ENCODE peak calls at places on chromosomes 5 and 9, in seven cellular contexts. One of them, this sample, is unnamed.

GRCh38 chr5:97764700-97765099 is 581.7 kb upstream of the RIOK2 start:
- DNase-seq in C1 segment of cervical spinal cord: no peak
- DNase-seq in GM13977: no peak
- DNase-seq in activated CD8-positive, alpha-beta memory T cell treated with anti-CD3 and anti-CD28 coated beads for 24 hours: no peak
- DNase-seq in stimulated activated CD8-positive, alpha-beta memory T cell treated with anti-CD3 and anti-CD28 coated beads, Interleukin-7, amount 100 ng/mL, for 1 hour: no peak
- DNase-seq in stimulated activated CD4-positive, alpha-beta T cell treated with anti-CD3 and anti-CD28 coated beads, Interleukin-4, amount 100 ng/mL, for 1 hour: no peak
- DNase-seq in GM19239: no peak
- DNase-seq in this sample: no peak

GRCh38 chr9:109064963-109065701 is 51.8 kb upstream of the CTNNAL1 start:
- DNase-seq in C1 segment of cervical spinal cord: no peak
- DNase-seq in GM13977: no peak
- DNase-seq in activated CD8-positive, alpha-beta memory T cell treated with anti-CD3 and anti-CD28 coated beads for 24 hours: no peak
- DNase-seq in stimulated activated CD8-positive, alpha-beta memory T cell treated with anti-CD3 and anti-CD28 coated beads, Interleukin-7, amount 100 ng/mL, for 1 hour: no peak
- DNase-seq in stimulated activated CD4-positive, alpha-beta T cell treated with anti-CD3 and anti-CD28 coated beads, Interleukin-4, amount 100 ng/mL, for 1 hour: no peak
- DNase-seq in GM19239: no peak
- DNase-seq in this sample: no peak

GRCh38 chr9:87606921-87607521 is 109.4 kb downstream of the DAPK1 start:
- DNase-seq in C1 segment of cervical spinal cord: no peak
- DNase-seq in GM13977: no peak
- DNase-seq in activated CD8-positive, alpha-beta memory T cell treated with anti-CD3 and anti-CD28 coated beads for 24 hours: no peak
- DNase-seq in stimulated activated CD8-positive, alpha-beta memory T cell treated with anti-CD3 and anti-CD28 coated beads, Interleukin-7, amount 100 ng/mL, for 1 hour: no peak
- DNase-seq in stimulated activated CD4-positive, alpha-beta T cell treated with anti-CD3 and anti-CD28 coated beads, Interleukin-4, amount 100 ng/mL, for 1 hour: no peak
- DNase-seq in GM19239: no peak
- DNase-seq in this sample: no peak

GRCh38 chr9:111851536-111851935 is 45.1 kb upstream of the UGCG start:
- DNase-seq in C1 segment of cervical spinal cord: no peak
- DNase-seq in GM13977: no peak
- DNase-seq in activated CD8-positive, alpha-beta memory T cell treated with anti-CD3 and anti-CD28 coated beads for 24 hours: no peak
- DNase-seq in stimulated activated CD8-positive, alpha-beta memory T cell treated with anti-CD3 and anti-CD28 coated beads, Interleukin-7, amount 100 ng/mL, for 1 hour: no peak
- DNase-seq in stimulated activated CD4-positive, alpha-beta T cell treated with anti-CD3 and anti-CD28 coated beads, Interleukin-4, amount 100 ng/mL, for 1 hour: no peak
- DNase-seq in GM19239: no peak
- DNase-seq in this sample: no peak

GRCh38 chr9:87479801-87480201 is 17.9 kb upstream of the DAPK1 start:
- DNase-seq in C1 segment of cervical spinal cord: peak
- DNase-seq in GM13977: peak
- DNase-seq in activated CD8-positive, alpha-beta memory T cell treated with anti-CD3 and anti-CD28 coated beads for 24 hours: no peak
- DNase-seq in stimulated activated CD8-positive, alpha-beta memory T cell treated with anti-CD3 and anti-CD28 coated beads, Interleukin-7, amount 100 ng/mL, for 1 hour: no peak
- DNase-seq in stimulated activated CD4-positive, alpha-beta T cell treated with anti-CD3 and anti-CD28 coated beads, Interleukin-4, amount 100 ng/mL, for 1 hour: no peak
- DNase-seq in GM19239: peak
- DNase-seq in this sample: no peak

GRCh38 chr9:124462739-124463138 is 12.5 kb downstream of the ADGRD2 start:
- DNase-seq in C1 segment of cervical spinal cord: no peak
- DNase-seq in GM13977: no peak
- DNase-seq in activated CD8-positive, alpha-beta memory T cell treated with anti-CD3 and anti-CD28 coated beads for 24 hours: no peak
- DNase-seq in stimulated activated CD8-positive, alpha-beta memory T cell treated with anti-CD3 and anti-CD28 coated beads, Interleukin-7, amount 100 ng/mL, for 1 hour: no peak
- DNase-seq in stimulated activated CD4-positive, alpha-beta T cell treated with anti-CD3 and anti-CD28 coated beads, Interleukin-4, amount 100 ng/mL, for 1 hour: no peak
- DNase-seq in GM19239: no peak
- DNase-seq in this sample: no peak

GRCh38 chr5:163913548-163913947 is 408.1 kb downstream of the MAT2B start:
- DNase-seq in C1 segment of cervical spinal cord: no peak
- DNase-seq in GM13977: no peak
- DNase-seq in activated CD8-positive, alpha-beta memory T cell treated with anti-CD3 and anti-CD28 coated beads for 24 hours: no peak
- DNase-seq in stimulated activated CD8-positive, alpha-beta memory T cell treated with anti-CD3 and anti-CD28 coated beads, Interleukin-7, amount 100 ng/mL, for 1 hour: no peak
- DNase-seq in stimulated activated CD4-positive, alpha-beta T cell treated with anti-CD3 and anti-CD28 coated beads, Interleukin-4, amount 100 ng/mL, for 1 hour: no peak
- DNase-seq in GM19239: no peak
- DNase-seq in this sample: no peak

GRCh38 chr5:61352612-61353156 is 20.6 kb downstream of the ZSWIM6 start:
- DNase-seq in C1 segment of cervical spinal cord: no peak
- DNase-seq in GM13977: no peak
- DNase-seq in activated CD8-positive, alpha-beta memory T cell treated with anti-CD3 and anti-CD28 coated beads for 24 hours: no peak
- DNase-seq in stimulated activated CD8-positive, alpha-beta memory T cell treated with anti-CD3 and anti-CD28 coated beads, Interleukin-7, amount 100 ng/mL, for 1 hour: no peak
- DNase-seq in stimulated activated CD4-positive, alpha-beta T cell treated with anti-CD3 and anti-CD28 coated beads, Interleukin-4, amount 100 ng/mL, for 1 hour: no peak
- DNase-seq in GM19239: no peak
- DNase-seq in this sample: no peak

GRCh38 chr5:96968074-96968473 is 32.2 kb downstream of the LNPEP start:
- DNase-seq in C1 segment of cervical spinal cord: no peak
- DNase-seq in GM13977: no peak
- DNase-seq in activated CD8-positive, alpha-beta memory T cell treated with anti-CD3 and anti-CD28 coated beads for 24 hours: no peak
- DNase-seq in stimulated activated CD8-positive, alpha-beta memory T cell treated with anti-CD3 and anti-CD28 coated beads, Interleukin-7, amount 100 ng/mL, for 1 hour: no peak
- DNase-seq in stimulated activated CD4-positive, alpha-beta T cell treated with anti-CD3 and anti-CD28 coated beads, Interleukin-4, amount 100 ng/mL, for 1 hour: no peak
- DNase-seq in GM19239: no peak
- DNase-seq in this sample: no peak

GRCh38 chr5:135821802-135822201 is 12.7 kb upstream of the SLC25A48 start:
- DNase-seq in C1 segment of cervical spinal cord: no peak
- DNase-seq in GM13977: peak
- DNase-seq in activated CD8-positive, alpha-beta memory T cell treated with anti-CD3 and anti-CD28 coated beads for 24 hours: no peak
- DNase-seq in stimulated activated CD8-positive, alpha-beta memory T cell treated with anti-CD3 and anti-CD28 coated beads, Interleukin-7, amount 100 ng/mL, for 1 hour: no peak
- DNase-seq in stimulated activated CD4-positive, alpha-beta T cell treated with anti-CD3 and anti-CD28 coated beads, Interleukin-4, amount 100 ng/mL, for 1 hour: no peak
- DNase-seq in GM19239: no peak
- DNase-seq in this sample: no peak

GRCh38 chr5:138275379-138275782 is 960 bp upstream of the GFRA3 start:
- DNase-seq in C1 segment of cervical spinal cord: no peak
- DNase-seq in GM13977: no peak
- DNase-seq in activated CD8-positive, alpha-beta memory T cell treated with anti-CD3 and anti-CD28 coated beads for 24 hours: no peak
- DNase-seq in stimulated activated CD8-positive, alpha-beta memory T cell treated with anti-CD3 and anti-CD28 coated beads, Interleukin-7, amount 100 ng/mL, for 1 hour: no peak
- DNase-seq in stimulated activated CD4-positive, alpha-beta T cell treated with anti-CD3 and anti-CD28 coated beads, Interleukin-4, amount 100 ng/mL, for 1 hour: no peak
- DNase-seq in GM19239: no peak
- DNase-seq in this sample: no peak

GRCh38 chr5:14357441-14357840 is 214.3 kb downstream of the TRIO start:
- DNase-seq in C1 segment of cervical spinal cord: no peak
- DNase-seq in GM13977: no peak
- DNase-seq in activated CD8-positive, alpha-beta memory T cell treated with anti-CD3 and anti-CD28 coated beads for 24 hours: no peak
- DNase-seq in stimulated activated CD8-positive, alpha-beta memory T cell treated with anti-CD3 and anti-CD28 coated beads, Interleukin-7, amount 100 ng/mL, for 1 hour: no peak
- DNase-seq in stimulated activated CD4-positive, alpha-beta T cell treated with anti-CD3 and anti-CD28 coated beads, Interleukin-4, amount 100 ng/mL, for 1 hour: no peak
- DNase-seq in GM19239: no peak
- DNase-seq in this sample: no peak

GRCh38 chr5:55432549-55432948 is 102.2 kb downstream of the PLPP1 start:
- DNase-seq in C1 segment of cervical spinal cord: no peak
- DNase-seq in GM13977: no peak
- DNase-seq in activated CD8-positive, alpha-beta memory T cell treated with anti-CD3 and anti-CD28 coated beads for 24 hours: no peak
- DNase-seq in stimulated activated CD8-positive, alpha-beta memory T cell treated with anti-CD3 and anti-CD28 coated beads, Interleukin-7, amount 100 ng/mL, for 1 hour: no peak
- DNase-seq in stimulated activated CD4-positive, alpha-beta T cell treated with anti-CD3 and anti-CD28 coated beads, Interleukin-4, amount 100 ng/mL, for 1 hour: no peak
- DNase-seq in GM19239: no peak
- DNase-seq in this sample: no peak

GRCh38 chr9:129995409-129996160 is 47.4 kb downstream of the FNBP1 start:
- DNase-seq in C1 segment of cervical spinal cord: peak
- DNase-seq in GM13977: no peak
- DNase-seq in activated CD8-positive, alpha-beta memory T cell treated with anti-CD3 and anti-CD28 coated beads for 24 hours: no peak
- DNase-seq in stimulated activated CD8-positive, alpha-beta memory T cell treated with anti-CD3 and anti-CD28 coated beads, Interleukin-7, amount 100 ng/mL, for 1 hour: no peak
- DNase-seq in stimulated activated CD4-positive, alpha-beta T cell treated with anti-CD3 and anti-CD28 coated beads, Interleukin-4, amount 100 ng/mL, for 1 hour: no peak
- DNase-seq in GM19239: no peak
- DNase-seq in this sample: no peak

GRCh38 chr5:16773990-16774389 is 157.2 kb upstream of the RETREG1 start:
- DNase-seq in C1 segment of cervical spinal cord: no peak
- DNase-seq in GM13977: no peak
- DNase-seq in activated CD8-positive, alpha-beta memory T cell treated with anti-CD3 and anti-CD28 coated beads for 24 hours: no peak
- DNase-seq in stimulated activated CD8-positive, alpha-beta memory T cell treated with anti-CD3 and anti-CD28 coated beads, Interleukin-7, amount 100 ng/mL, for 1 hour: no peak
- DNase-seq in stimulated activated CD4-positive, alpha-beta T cell treated with anti-CD3 and anti-CD28 coated beads, Interleukin-4, amount 100 ng/mL, for 1 hour: no peak
- DNase-seq in GM19239: no peak
- DNase-seq in this sample: no peak

GRCh38 chr9:122263699-122264349 is 816 bp downstream of the RBM18 start:
- DNase-seq in C1 segment of cervical spinal cord: no peak
- DNase-seq in GM13977: no peak
- DNase-seq in activated CD8-positive, alpha-beta memory T cell treated with anti-CD3 and anti-CD28 coated beads for 24 hours: no peak
- DNase-seq in stimulated activated CD8-positive, alpha-beta memory T cell treated with anti-CD3 and anti-CD28 coated beads, Interleukin-7, amount 100 ng/mL, for 1 hour: no peak
- DNase-seq in stimulated activated CD4-positive, alpha-beta T cell treated with anti-CD3 and anti-CD28 coated beads, Interleukin-4, amount 100 ng/mL, for 1 hour: no peak
- DNase-seq in GM19239: no peak
- DNase-seq in this sample: no peak

GRCh38 chr5:154475613-154476342 is 2.2 kb downstream of the HAND1 start:
- DNase-seq in C1 segment of cervical spinal cord: no peak
- DNase-seq in GM13977: no peak
- DNase-seq in activated CD8-positive, alpha-beta memory T cell treated with anti-CD3 and anti-CD28 coated beads for 24 hours: peak
- DNase-seq in stimulated activated CD8-positive, alpha-beta memory T cell treated with anti-CD3 and anti-CD28 coated beads, Interleukin-7, amount 100 ng/mL, for 1 hour: no peak
- DNase-seq in stimulated activated CD4-positive, alpha-beta T cell treated with anti-CD3 and anti-CD28 coated beads, Interleukin-4, amount 100 ng/mL, for 1 hour: no peak
- DNase-seq in GM19239: no peak
- DNase-seq in this sample: no peak

GRCh38 chr9:121399883-121400607 is 30.0 kb upstream of the STOM start:
- DNase-seq in C1 segment of cervical spinal cord: no peak
- DNase-seq in GM13977: peak
- DNase-seq in activated CD8-positive, alpha-beta memory T cell treated with anti-CD3 and anti-CD28 coated beads for 24 hours: no peak
- DNase-seq in stimulated activated CD8-positive, alpha-beta memory T cell treated with anti-CD3 and anti-CD28 coated beads, Interleukin-7, amount 100 ng/mL, for 1 hour: no peak
- DNase-seq in stimulated activated CD4-positive, alpha-beta T cell treated with anti-CD3 and anti-CD28 coated beads, Interleukin-4, amount 100 ng/mL, for 1 hour: no peak
- DNase-seq in GM19239: peak
- DNase-seq in this sample: no peak

GRCh38 chr9:36100532-36100931 is 36.0 kb upstream of the GLIPR2 start:
- DNase-seq in C1 segment of cervical spinal cord: no peak
- DNase-seq in GM13977: no peak
- DNase-seq in activated CD8-positive, alpha-beta memory T cell treated with anti-CD3 and anti-CD28 coated beads for 24 hours: no peak
- DNase-seq in stimulated activated CD8-positive, alpha-beta memory T cell treated with anti-CD3 and anti-CD28 coated beads, Interleukin-7, amount 100 ng/mL, for 1 hour: no peak
- DNase-seq in stimulated activated CD4-positive, alpha-beta T cell treated with anti-CD3 and anti-CD28 coated beads, Interleukin-4, amount 100 ng/mL, for 1 hour: no peak
- DNase-seq in GM19239: no peak
- DNase-seq in this sample: no peak

GRCh38 chr5:8229551-8229950 is 360.6 kb downstream of the MTRR start:
- DNase-seq in C1 segment of cervical spinal cord: no peak
- DNase-seq in GM13977: no peak
- DNase-seq in activated CD8-positive, alpha-beta memory T cell treated with anti-CD3 and anti-CD28 coated beads for 24 hours: no peak
- DNase-seq in stimulated activated CD8-positive, alpha-beta memory T cell treated with anti-CD3 and anti-CD28 coated beads, Interleukin-7, amount 100 ng/mL, for 1 hour: no peak
- DNase-seq in stimulated activated CD4-positive, alpha-beta T cell treated with anti-CD3 and anti-CD28 coated beads, Interleukin-4, amount 100 ng/mL, for 1 hour: no peak
- DNase-seq in GM19239: no peak
- DNase-seq in this sample: no peak

GRCh38 chr5:34054330-34054729 is 11.3 kb upstream of the C1QTNF3 start:
- DNase-seq in C1 segment of cervical spinal cord: no peak
- DNase-seq in GM13977: no peak
- DNase-seq in activated CD8-positive, alpha-beta memory T cell treated with anti-CD3 and anti-CD28 coated beads for 24 hours: no peak
- DNase-seq in stimulated activated CD8-positive, alpha-beta memory T cell treated with anti-CD3 and anti-CD28 coated beads, Interleukin-7, amount 100 ng/mL, for 1 hour: no peak
- DNase-seq in stimulated activated CD4-positive, alpha-beta T cell treated with anti-CD3 and anti-CD28 coated beads, Interleukin-4, amount 100 ng/mL, for 1 hour: no peak
- DNase-seq in GM19239: no peak
- DNase-seq in this sample: no peak

GRCh38 chr9:122366074-122366672 is 4.7 kb upstream of the PTGS1 start:
- DNase-seq in C1 segment of cervical spinal cord: no peak
- DNase-seq in GM13977: no peak
- DNase-seq in activated CD8-positive, alpha-beta memory T cell treated with anti-CD3 and anti-CD28 coated beads for 24 hours: no peak
- DNase-seq in stimulated activated CD8-positive, alpha-beta memory T cell treated with anti-CD3 and anti-CD28 coated beads, Interleukin-7, amount 100 ng/mL, for 1 hour: no peak
- DNase-seq in stimulated activated CD4-positive, alpha-beta T cell treated with anti-CD3 and anti-CD28 coated beads, Interleukin-4, amount 100 ng/mL, for 1 hour: no peak
- DNase-seq in GM19239: no peak
- DNase-seq in this sample: no peak

GRCh38 chr9:135088348-135088978 is 995 bp downstream of the OLFM1 start:
- DNase-seq in C1 segment of cervical spinal cord: no peak
- DNase-seq in GM13977: no peak
- DNase-seq in activated CD8-positive, alpha-beta memory T cell treated with anti-CD3 and anti-CD28 coated beads for 24 hours: no peak
- DNase-seq in stimulated activated CD8-positive, alpha-beta memory T cell treated with anti-CD3 and anti-CD28 coated beads, Interleukin-7, amount 100 ng/mL, for 1 hour: no peak
- DNase-seq in stimulated activated CD4-positive, alpha-beta T cell treated with anti-CD3 and anti-CD28 coated beads, Interleukin-4, amount 100 ng/mL, for 1 hour: no peak
- DNase-seq in GM19239: no peak
- DNase-seq in this sample: no peak

GRCh38 chr9:33220681-33221567 is 19.0 kb upstream of the SPINK4 start:
- DNase-seq in C1 segment of cervical spinal cord: no peak
- DNase-seq in GM13977: no peak
- DNase-seq in activated CD8-positive, alpha-beta memory T cell treated with anti-CD3 and anti-CD28 coated beads for 24 hours: no peak
- DNase-seq in stimulated activated CD8-positive, alpha-beta memory T cell treated with anti-CD3 and anti-CD28 coated beads, Interleukin-7, amount 100 ng/mL, for 1 hour: no peak
- DNase-seq in stimulated activated CD4-positive, alpha-beta T cell treated with anti-CD3 and anti-CD28 coated beads, Interleukin-4, amount 100 ng/mL, for 1 hour: no peak
- DNase-seq in GM19239: no peak
- DNase-seq in this sample: no peak

GRCh38 chr9:5269249-5269715 is 35.2 kb downstream of the RLN2 start:
- DNase-seq in C1 segment of cervical spinal cord: no peak
- DNase-seq in GM13977: no peak
- DNase-seq in activated CD8-positive, alpha-beta memory T cell treated with anti-CD3 and anti-CD28 coated beads for 24 hours: no peak
- DNase-seq in stimulated activated CD8-positive, alpha-beta memory T cell treated with anti-CD3 and anti-CD28 coated beads, Interleukin-7, amount 100 ng/mL, for 1 hour: no peak
- DNase-seq in stimulated activated CD4-positive, alpha-beta T cell treated with anti-CD3 and anti-CD28 coated beads, Interleukin-4, amount 100 ng/mL, for 1 hour: no peak
- DNase-seq in GM19239: no peak
- DNase-seq in this sample: no peak

GRCh38 chr9:132797861-132798659 is 80.0 kb downstream of the AK8 start:
- DNase-seq in C1 segment of cervical spinal cord: no peak
- DNase-seq in GM13977: no peak
- DNase-seq in activated CD8-positive, alpha-beta memory T cell treated with anti-CD3 and anti-CD28 coated beads for 24 hours: peak
- DNase-seq in stimulated activated CD8-positive, alpha-beta memory T cell treated with anti-CD3 and anti-CD28 coated beads, Interleukin-7, amount 100 ng/mL, for 1 hour: no peak
- DNase-seq in stimulated activated CD4-positive, alpha-beta T cell treated with anti-CD3 and anti-CD28 coated beads, Interleukin-4, amount 100 ng/mL, for 1 hour: no peak
- DNase-seq in GM19239: no peak
- DNase-seq in this sample: peak

GRCh38 chr5:11619339-11620028 is 284.8 kb downstream of the CTNND2 start:
- DNase-seq in C1 segment of cervical spinal cord: no peak
- DNase-seq in GM13977: no peak
- DNase-seq in activated CD8-positive, alpha-beta memory T cell treated with anti-CD3 and anti-CD28 coated beads for 24 hours: no peak
- DNase-seq in stimulated activated CD8-positive, alpha-beta memory T cell treated with anti-CD3 and anti-CD28 coated beads, Interleukin-7, amount 100 ng/mL, for 1 hour: no peak
- DNase-seq in stimulated activated CD4-positive, alpha-beta T cell treated with anti-CD3 and anti-CD28 coated beads, Interleukin-4, amount 100 ng/mL, for 1 hour: no peak
- DNase-seq in GM19239: no peak
- DNase-seq in this sample: no peak

GRCh38 chr5:16808936-16809815 is 126.9 kb downstream of the MYO10 start:
- DNase-seq in C1 segment of cervical spinal cord: no peak
- DNase-seq in GM13977: no peak
- DNase-seq in activated CD8-positive, alpha-beta memory T cell treated with anti-CD3 and anti-CD28 coated beads for 24 hours: no peak
- DNase-seq in stimulated activated CD8-positive, alpha-beta memory T cell treated with anti-CD3 and anti-CD28 coated beads, Interleukin-7, amount 100 ng/mL, for 1 hour: no peak
- DNase-seq in stimulated activated CD4-positive, alpha-beta T cell treated with anti-CD3 and anti-CD28 coated beads, Interleukin-4, amount 100 ng/mL, for 1 hour: no peak
- DNase-seq in GM19239: no peak
- DNase-seq in this sample: no peak

GRCh38 chr5:170284231-170284630 is 13.3 kb downstream of the LCP2 start:
- DNase-seq in C1 segment of cervical spinal cord: no peak
- DNase-seq in GM13977: no peak
- DNase-seq in activated CD8-positive, alpha-beta memory T cell treated with anti-CD3 and anti-CD28 coated beads for 24 hours: no peak
- DNase-seq in stimulated activated CD8-positive, alpha-beta memory T cell treated with anti-CD3 and anti-CD28 coated beads, Interleukin-7, amount 100 ng/mL, for 1 hour: no peak
- DNase-seq in stimulated activated CD4-positive, alpha-beta T cell treated with anti-CD3 and anti-CD28 coated beads, Interleukin-4, amount 100 ng/mL, for 1 hour: no peak
- DNase-seq in GM19239: no peak
- DNase-seq in this sample: no peak

GRCh38 chr5:22431840-22432239 is 421.3 kb downstream of the CDH12 start:
- DNase-seq in C1 segment of cervical spinal cord: no peak
- DNase-seq in GM13977: no peak
- DNase-seq in activated CD8-positive, alpha-beta memory T cell treated with anti-CD3 and anti-CD28 coated beads for 24 hours: no peak
- DNase-seq in stimulated activated CD8-positive, alpha-beta memory T cell treated with anti-CD3 and anti-CD28 coated beads, Interleukin-7, amount 100 ng/mL, for 1 hour: no peak
- DNase-seq in stimulated activated CD4-positive, alpha-beta T cell treated with anti-CD3 and anti-CD28 coated beads, Interleukin-4, amount 100 ng/mL, for 1 hour: no peak
- DNase-seq in GM19239: no peak
- DNase-seq in this sample: no peak

GRCh38 chr5:138024117-138024516 is 8.8 kb downstream of the FAM13B start:
- DNase-seq in C1 segment of cervical spinal cord: no peak
- DNase-seq in GM13977: no peak
- DNase-seq in activated CD8-positive, alpha-beta memory T cell treated with anti-CD3 and anti-CD28 coated beads for 24 hours: no peak
- DNase-seq in stimulated activated CD8-positive, alpha-beta memory T cell treated with anti-CD3 and anti-CD28 coated beads, Interleukin-7, amount 100 ng/mL, for 1 hour: no peak
- DNase-seq in stimulated activated CD4-positive, alpha-beta T cell treated with anti-CD3 and anti-CD28 coated beads, Interleukin-4, amount 100 ng/mL, for 1 hour: no peak
- DNase-seq in GM19239: no peak
- DNase-seq in this sample: no peak

GRCh38 chr5:138488481-138488945 is 23.2 kb downstream of the EGR1 start:
- DNase-seq in C1 segment of cervical spinal cord: no peak
- DNase-seq in GM13977: no peak
- DNase-seq in activated CD8-positive, alpha-beta memory T cell treated with anti-CD3 and anti-CD28 coated beads for 24 hours: no peak
- DNase-seq in stimulated activated CD8-positive, alpha-beta memory T cell treated with anti-CD3 and anti-CD28 coated beads, Interleukin-7, amount 100 ng/mL, for 1 hour: no peak
- DNase-seq in stimulated activated CD4-positive, alpha-beta T cell treated with anti-CD3 and anti-CD28 coated beads, Interleukin-4, amount 100 ng/mL, for 1 hour: no peak
- DNase-seq in GM19239: no peak
- DNase-seq in this sample: no peak

GRCh38 chr5:168404366-168404765 is 81.9 kb upstream of the RARS1 start:
- DNase-seq in C1 segment of cervical spinal cord: peak
- DNase-seq in GM13977: no peak
- DNase-seq in activated CD8-positive, alpha-beta memory T cell treated with anti-CD3 and anti-CD28 coated beads for 24 hours: no peak
- DNase-seq in stimulated activated CD8-positive, alpha-beta memory T cell treated with anti-CD3 and anti-CD28 coated beads, Interleukin-7, amount 100 ng/mL, for 1 hour: no peak
- DNase-seq in stimulated activated CD4-positive, alpha-beta T cell treated with anti-CD3 and anti-CD28 coated beads, Interleukin-4, amount 100 ng/mL, for 1 hour: no peak
- DNase-seq in GM19239: no peak
- DNase-seq in this sample: no peak

This sample was measured in osteocyte.